ENCODE peak calls at places on chromosomes 4 and X, in seven cellular contexts. I is SK-N-SH, G is GM12878, B is HepG2, C is HCT116, F is H1, M is K562. R is an unnamed sample.

GRCh38 chr4:146495277-146495676 is 26.5 kb downstream of the SLC10A7 start:
- DNase-seq in I (no peak), G (no peak), B (peak; percentile 1), C (no peak), F (no peak), M (no peak), R (no peak)

GRCh38 chr4:48249378-48249777 is 20.3 kb downstream of the TEC start:
- DNase-seq in I (no peak), G (no peak), B (no peak), C (no peak), F (no peak), M (no peak), R (no peak)

GRCh38 chr4:110540606-110541440 is 64.9 kb downstream of the ENPEP start:
- DNase-seq in I (no peak), G (no peak), B (no peak), C (no peak), F (no peak), M (no peak), R (no peak)

GRCh38 chrX:10401239-10401638 is 219.1 kb downstream of the MID1 start:
- DNase-seq in I (no peak), G (no peak), B (no peak), C (no peak), F (no peak), M (peak; percentile 0), R (no peak)

GRCh38 chrX:153934473-153935325 is at the start of gene NAA10:
- DNase-seq in I (peak; percentile 98), G (no peak), B (peak; percentile 32), C (no peak), F (no peak), M (peak; percentile 87), R (no peak)

GRCh38 chrX:117376460-117376859 is 740.1 kb downstream of the KLHL13 start:
- DNase-seq in I (no peak), G (no peak), B (peak; percentile 2), C (peak; percentile 12), F (no peak), M (no peak), R (no peak)

GRCh38 chr4:159682996-159683395 is 580.1 kb downstream of the RAPGEF2 start:
- DNase-seq in I (no peak), G (no peak), B (no peak), C (no peak), F (no peak), M (no peak), R (no peak)

GRCh38 chrX:70166601-70167590 is 10.4 kb upstream of the DGAT2L6 start:
- DNase-seq in I (no peak), G (no peak), B (peak; percentile 9), C (peak; percentile 6), F (no peak), M (peak; percentile 23), R (no peak)

GRCh38 chr4:36111180-36111579 is 133.1 kb downstream of the ARAP2 start:
- DNase-seq in I (no peak), G (no peak), B (no peak), C (no peak), F (no peak), M (no peak), R (no peak)

GRCh38 chr4:109730294-109731051 is 603 bp upstream of the PLA2G12A start:
- DNase-seq in I (peak; percentile 59), G (peak; percentile 13), B (no peak), C (no peak), F (peak; percentile 17), M (peak; percentile 69), R (peak; percentile 16)

GRCh38 chrX:17242470-17242869 is 132.5 kb upstream of the NHS start:
- DNase-seq in I (peak; percentile 57), G (no peak), B (peak; percentile 10), C (peak; percentile 34), F (peak; percentile 1), M (peak; percentile 41), R (peak; percentile 40)

GRCh38 chrX:50953832-50954231 is 43.3 kb downstream of the BMP15 start:
- DNase-seq in I (no peak), G (no peak), B (no peak), C (no peak), F (no peak), M (no peak), R (no peak)

GRCh38 chrX:40644175-40644574 is 3.2 kb downstream of the CXorf38 start:
- DNase-seq in I (no peak), G (no peak), B (no peak), C (no peak), F (no peak), M (peak; percentile 12), R (no peak)

GRCh38 chr4:159250751-159251325 is 148.0 kb downstream of the RAPGEF2 start:
- DNase-seq in I (no peak), G (no peak), B (no peak), C (no peak), F (no peak), M (no peak), R (no peak)

GRCh38 chr4:17236686-17237085 is 275.2 kb downstream of the QDPR start:
- DNase-seq in I (no peak), G (no peak), B (no peak), C (no peak), F (no peak), M (no peak), R (no peak)

GRCh38 chrX:135923353-135923752 is 29.8 kb downstream of the SAGE1 start:
- DNase-seq in I (no peak), G (no peak), B (no peak), C (peak; percentile 7), F (no peak), M (peak; percentile 14), R (no peak)

GRCh38 chr4:2671267-2671895 is 84.8 kb downstream of the TNIP2 start:
- DNase-seq in I (no peak), G (no peak), B (no peak), C (no peak), F (no peak), M (no peak), R (no peak)

GRCh38 chr4:40227284-40227683 is 30.5 kb downstream of the RHOH start:
- DNase-seq in I (no peak), G (peak; percentile 77), B (no peak), C (no peak), F (no peak), M (no peak), R (no peak)

GRCh38 chr4:1776521-1777161 is 16.5 kb upstream of the FGFR3 start:
- DNase-seq in I (no peak), G (no peak), B (peak; percentile 74), C (no peak), F (no peak), M (no peak), R (no peak)

GRCh38 chr4:38128478-38129451 is 168.6 kb downstream of the PTTG2 start:
- DNase-seq in I (no peak), G (peak; percentile 95), B (peak; percentile 91), C (peak; percentile 42), F (peak; percentile 59), M (no peak), R (peak; percentile 61)

GRCh38 chrX:129791961-129792570 is 12.3 kb downstream of the SASH3 start:
- DNase-seq in I (no peak), G (no peak), B (no peak), C (no peak), F (no peak), M (no peak), R (no peak)

GRCh38 chr4:15043922-15044321 is 41.6 kb downstream of the CPEB2 start:
- DNase-seq in I (no peak), G (no peak), B (no peak), C (no peak), F (no peak), M (no peak), R (no peak)

GRCh38 chr4:184746532-184746870 is 12.6 kb upstream of the CENPU start:
- DNase-seq in I (no peak), G (no peak), B (no peak), C (no peak), F (no peak), M (no peak), R (no peak)

GRCh38 chr4:186204611-186205144 is 13.3 kb downstream of the CYP4V2 start:
- DNase-seq in I (no peak), G (no peak), B (no peak), C (no peak), F (no peak), M (no peak), R (no peak)

GRCh38 chr4:122873752-122874151 is 47.1 kb downstream of the FGF2 start:
- DNase-seq in I (no peak), G (no peak), B (no peak), C (no peak), F (no peak), M (no peak), R (no peak)
- H3K4me3 ChIP-seq in I (no peak overlapping the region), G (no peak overlapping the region), B (no peak overlapping the region), C (no peak overlapping the region), F (no peak overlapping the region), M (no peak overlapping the region), R (no peak overlapping the region)

GRCh38 chr4:5825642-5826041 is 67.2 kb downstream of the CRMP1 start:
- DNase-seq in I (no peak), G (no peak), B (no peak), C (no peak), F (no peak), M (no peak), R (no peak)

GRCh38 chr4:5826437-5827107 is 66.3 kb downstream of the CRMP1 start:
- DNase-seq in I (no peak), G (no peak), B (no peak), C (no peak), F (no peak), M (no peak), R (no peak)

GRCh38 chr4:5824227-5824626 is 68.7 kb downstream of the CRMP1 start:
- DNase-seq in I (no peak), G (no peak), B (no peak), C (no peak), F (no peak), M (no peak), R (no peak)

GRCh38 chr4:5823542-5824211 is 69.2 kb downstream of the CRMP1 start:
- DNase-seq in I (no peak), G (no peak), B (no peak), C (no peak), F (no peak), M (no peak), R (no peak)

GRCh38 chr4:5824635-5825034 is 68.3 kb downstream of the CRMP1 start:
- DNase-seq in I (peak; percentile 57), G (no peak), B (peak; percentile 18), C (peak; percentile 23), F (no peak), M (peak; percentile 49), R (peak; percentile 20)
- TF ChIP-seq YY1 in I (no peak), G (no peak), B (no peak), C (no peak), F (no peak), M (no peak), R (no peak)

GRCh38 chr4:87882861-87883260 is 50.1 kb downstream of the MEPE start:
- DNase-seq in I (no peak), G (no peak), B (no peak), C (no peak), F (no peak), M (no peak), R (no peak)
- H3K4me3 ChIP-seq in I (no peak overlapping the region), G (no peak overlapping the region), B (no peak overlapping the region), C (no peak overlapping the region), F (no peak overlapping the region), M (no peak overlapping the region), R (no peak overlapping the region)

DNA sequence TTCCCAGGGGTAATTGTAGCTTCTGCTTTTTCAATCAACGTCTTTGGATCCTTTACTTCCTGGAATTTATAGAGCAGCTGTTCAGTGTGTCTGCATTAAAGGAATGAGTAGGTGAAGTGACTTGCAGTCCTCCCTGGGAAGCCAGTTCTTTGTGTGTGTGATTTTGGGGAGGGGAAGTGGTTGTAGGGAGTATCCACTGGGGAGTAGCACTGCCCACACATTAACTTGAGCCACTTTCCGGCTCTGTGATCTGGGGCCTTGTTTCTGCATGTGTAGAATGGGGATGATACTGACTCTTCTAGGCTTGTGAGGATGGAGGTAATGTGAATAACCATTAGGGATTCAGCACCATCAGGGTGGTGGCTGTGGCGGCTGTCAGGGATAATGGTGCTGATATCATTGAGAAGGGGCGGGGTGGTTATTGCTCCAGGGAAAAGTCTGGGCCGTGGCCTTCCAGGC is 54.7 kb downstream of the TMEM131L start:
- DNase-seq in I (no peak), G (peak; percentile 76), B (no peak), C (no peak), F (no peak), M (peak; percentile 65), R (no peak)
- TF ChIP-seq YY1 in I (no peak), G (no peak), B (no peak), C (no peak), F (no peak), M (no peak), R (no peak)

R was measured in NT2/D1.